ENCODE peak calls at places on chromosome 7, in six cellular contexts. Q is stimulated activated CD8-positive, alpha-beta memory T cell treated with anti-CD3 and anti-CD28 coated beads, Interleukin-12 subunit alpha, Interleukin-12 subunit beta, amount 100 ng/mL, for 4 hours; M is hypothalamus; F is NCI-H2081; N is CD4-positive, alpha-beta T cell; G is HTR-8/SVneo. L is an unnamed sample.

GRCh38 chr7:131007439-131008330 is 273.7 kb upstream of the KLF14 start:
- DNase-seq in Q (no peak), M (peak), F (peak), N (peak), G (peak), L (peak)

GRCh38 chr7:111903797-111904196 is 302.4 kb downstream of the DOCK4 start:
- DNase-seq in Q (no peak), M (no peak), F (no peak), N (no peak), G (no peak), L (peak)

GRCh38 chr7:44629825-44630580 is 23.6 kb downstream of the OGDH start:
- DNase-seq in Q (no peak), M (no peak), F (no peak), N (no peak), G (no peak), L (no peak)

GRCh38 chr7:155993420-155994252 is 181.4 kb upstream of the SHH start:
- DNase-seq in Q (no peak), M (no peak), F (no peak), N (no peak), G (no peak), L (no peak)

GRCh38 chr7:12389089-12389700 is 14.5 kb downstream of the VWDE start:
- DNase-seq in Q (no peak), M (peak), F (peak), N (peak), G (peak), L (peak)

GRCh38 chr7:75737856-75738603 is 711 bp downstream of the HIP1 start:
- DNase-seq in Q (no peak), M (no peak), F (no peak), N (no peak), G (no peak), L (no peak)

GRCh38 chr7:14598978-14599377 is 303.6 kb downstream of the DGKB start:
- DNase-seq in Q (no peak), M (no peak), F (no peak), N (no peak), G (no peak), L (peak)

GRCh38 chr7:138898255-138898654 is 82.9 kb downstream of the KIAA1549 start:
- DNase-seq in Q (no peak), M (no peak), F (no peak), N (no peak), G (peak), L (no peak)

GRCh38 chr7:157046681-157047080 is 36.2 kb upstream of the MNX1 start:
- DNase-seq in Q (no peak), M (no peak), F (no peak), N (no peak), G (peak), L (peak)

GRCh38 chr7:70566659-70567058 is 565.3 kb upstream of the GALNT17 start:
- DNase-seq in Q (no peak), M (no peak), F (no peak), N (no peak), G (peak), L (no peak)

GRCh38 chr7:65798111-65799075 is 74.5 kb upstream of the VKORC1L1 start:
- DNase-seq in Q (no peak), M (no peak), F (no peak), N (no peak), G (no peak), L (peak)